ENCODE peak calls at places on chromosomes 5 and 9, in four cellular contexts. P, J, R and D are unnamed samples.

GRCh38 chr5:38662088-38662487 is 105.6 kb upstream of the LIFR start:
- DNase-seq in R (no peak), J (no peak), P (no peak), D (no peak)

GRCh38 chr5:142360607-142361120 is 35.8 kb upstream of the SPRY4 start:
- DNase-seq in P (peak; percentile 25), R (no peak), J (peak; percentile 91), D (peak; percentile 43)

GRCh38 chr5:81854485-81854884 is 103.6 kb upstream of the SSBP2 start:
- DNase-seq in J (no peak), P (no peak), R (no peak), D (no peak)

GRCh38 chr5:32984851-32985250 is 273.7 kb downstream of the NPR3 start:
- DNase-seq in R (no peak), J (no peak), P (no peak), D (no peak)

GRCh38 chr9:93223241-93224180 is 39.6 kb downstream of the WNK2 start:
- DNase-seq in R (no peak), J (no peak), P (no peak), D (no peak)

GRCh38 chr5:124599048-124599973 is 147.1 kb downstream of the ZNF608 start:
- DNase-seq in J (peak; percentile 96), P (no peak), R (peak; percentile 13), D (no peak)

GRCh38 chr9:95129651-95130291 is 187.7 kb downstream of the FANCC start:
- DNase-seq in J (peak; percentile 50), P (no peak), R (no peak), D (no peak)

GRCh38 chr5:139650689-139651501 is 2.7 kb downstream of the CXXC5 start:
- DNase-seq in R (no peak), J (peak; percentile 87), P (peak; percentile 87), D (no peak)

GRCh38 chr5:4222821-4223220 is 627.2 kb downstream of the IRX1 start:
- DNase-seq in P (no peak), J (no peak), R (no peak), D (no peak)

GRCh38 chr9:96149142-96149541 is 152.8 kb downstream of the HSD17B3 start:
- DNase-seq in R (no peak), P (no peak), J (no peak), D (no peak)

GRCh38 chr9:136345281-136346156 is 18.0 kb downstream of the DNLZ start:
- DNase-seq in R (no peak), J (peak; percentile 70), P (peak; percentile 79), D (no peak)

GRCh38 chr5:67206381-67207328 is 10.1 kb upstream of the CD180 start:
- DNase-seq in P (peak; percentile 76), J (peak; percentile 53), R (peak; percentile 94), D (no peak)

GRCh38 chr9:87140605-87141109 is 193.4 kb upstream of the GAS1 start:
- DNase-seq in P (no peak), R (no peak), J (no peak), D (peak; percentile 87)

GRCh38 chr9:127923771-127924170 is 6.8 kb downstream of the PIP5KL1 start:
- DNase-seq in P (no peak), J (no peak), R (no peak), D (no peak)

DNA sequence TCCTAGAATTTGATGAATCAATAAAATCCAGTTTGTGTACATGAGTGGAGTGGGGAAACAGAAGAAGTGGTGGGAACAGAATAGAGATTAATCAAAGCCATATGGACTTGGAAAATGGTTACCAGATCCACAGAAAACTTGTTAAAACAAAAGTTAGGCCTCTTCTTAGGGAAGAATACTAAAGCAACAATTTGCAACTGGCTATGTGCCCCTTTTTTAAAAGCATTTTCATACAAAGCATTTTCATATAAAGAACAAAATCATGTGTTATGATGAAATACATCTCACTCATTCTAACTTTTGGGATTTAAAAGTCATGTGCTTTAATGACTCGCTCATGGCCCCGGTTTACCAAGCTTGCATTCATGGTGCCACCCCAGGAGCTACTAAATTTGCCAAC is 276.9 kb downstream of the EFNA5 start:
- DNase-seq in R (no peak), P (no peak), J (no peak), D (no peak)
- TF ChIP-seq TARDBP in R (no peak), P (no peak), J (no peak), D (no peak)

DNA sequence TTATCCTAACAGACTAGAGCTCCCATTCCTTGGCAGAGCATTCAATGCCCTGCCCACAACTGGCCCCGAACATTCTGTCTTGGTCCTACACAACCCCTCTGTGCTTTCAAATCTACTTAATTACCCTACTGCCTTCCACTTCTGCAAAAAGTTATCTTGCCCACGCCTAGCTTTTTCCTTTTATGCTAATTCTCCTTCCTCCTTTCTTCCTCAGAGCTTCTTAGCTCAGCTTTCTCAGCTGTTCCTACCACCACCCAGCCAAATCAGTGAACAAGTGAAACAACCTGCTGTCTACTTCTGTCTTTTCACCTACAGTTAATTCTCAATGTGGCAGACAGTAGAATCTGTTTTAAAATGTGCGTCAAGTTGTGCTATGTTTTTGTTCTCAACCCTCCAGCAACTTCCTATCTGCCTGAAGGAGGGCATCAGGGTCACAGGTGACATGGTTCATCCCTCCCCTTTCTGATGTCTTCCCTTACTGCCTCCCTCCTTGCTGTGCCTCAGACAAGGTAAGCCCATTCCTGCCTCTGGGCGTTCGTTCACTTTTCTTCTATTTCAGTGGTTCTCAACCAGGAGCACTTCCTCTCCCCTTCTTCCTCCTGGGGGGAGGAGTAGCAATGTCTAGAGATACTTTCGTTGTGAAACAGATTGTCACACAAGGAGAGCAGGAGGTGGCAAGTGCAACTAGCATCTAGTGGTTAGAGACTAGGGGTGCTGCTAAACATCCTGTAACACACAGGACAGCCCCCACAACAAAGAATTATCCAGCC is 1.3 kb upstream of the REEP5 start:
- DNase-seq in R (peak; percentile 83), P (no peak), J (no peak), D (no peak)
- TF ChIP-seq TARDBP in R (no peak), P (no peak), J (no peak), D (no peak)

DNA sequence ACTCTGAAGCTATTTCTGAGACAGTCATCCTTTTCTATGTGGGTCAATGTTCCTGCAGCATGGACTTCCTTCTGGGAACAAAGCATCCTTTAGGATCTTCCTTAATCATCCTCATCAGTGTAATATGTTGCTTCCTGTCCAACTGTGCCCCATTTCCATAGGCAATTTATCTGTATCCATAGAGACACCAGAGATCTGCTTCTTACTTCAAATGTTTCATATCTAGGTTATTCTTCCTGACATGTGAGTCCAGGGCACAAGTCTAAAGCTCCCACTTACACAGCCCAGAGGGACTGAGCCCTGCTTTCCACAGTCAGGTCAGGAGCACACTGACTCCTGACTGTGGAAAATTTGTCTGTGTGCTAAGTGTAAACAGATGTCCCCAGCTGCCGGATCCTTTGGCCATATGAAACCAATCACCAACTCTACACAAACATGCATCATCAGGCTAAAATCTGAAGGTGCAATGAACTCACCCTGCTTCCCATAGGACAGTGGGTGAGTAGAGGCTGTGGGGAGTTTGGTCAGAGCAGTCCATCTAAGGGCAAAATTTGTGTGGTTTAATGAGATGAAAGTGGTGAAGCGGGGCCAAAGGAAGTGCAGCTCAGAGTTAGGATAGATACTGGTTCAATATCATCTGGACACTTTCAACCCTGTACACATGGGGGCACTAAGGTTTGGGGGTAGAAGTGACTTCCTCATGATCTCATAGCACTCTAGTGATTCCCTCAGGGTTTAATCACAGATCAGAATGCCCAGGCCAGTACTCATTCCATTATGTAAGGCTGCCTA is 85.2 kb upstream of the TNC start:
- DNase-seq in P (no peak), R (no peak), J (no peak), D (no peak)
- TF ChIP-seq TARDBP in P (no peak), R (no peak), J (no peak), D (no peak)

DNA sequence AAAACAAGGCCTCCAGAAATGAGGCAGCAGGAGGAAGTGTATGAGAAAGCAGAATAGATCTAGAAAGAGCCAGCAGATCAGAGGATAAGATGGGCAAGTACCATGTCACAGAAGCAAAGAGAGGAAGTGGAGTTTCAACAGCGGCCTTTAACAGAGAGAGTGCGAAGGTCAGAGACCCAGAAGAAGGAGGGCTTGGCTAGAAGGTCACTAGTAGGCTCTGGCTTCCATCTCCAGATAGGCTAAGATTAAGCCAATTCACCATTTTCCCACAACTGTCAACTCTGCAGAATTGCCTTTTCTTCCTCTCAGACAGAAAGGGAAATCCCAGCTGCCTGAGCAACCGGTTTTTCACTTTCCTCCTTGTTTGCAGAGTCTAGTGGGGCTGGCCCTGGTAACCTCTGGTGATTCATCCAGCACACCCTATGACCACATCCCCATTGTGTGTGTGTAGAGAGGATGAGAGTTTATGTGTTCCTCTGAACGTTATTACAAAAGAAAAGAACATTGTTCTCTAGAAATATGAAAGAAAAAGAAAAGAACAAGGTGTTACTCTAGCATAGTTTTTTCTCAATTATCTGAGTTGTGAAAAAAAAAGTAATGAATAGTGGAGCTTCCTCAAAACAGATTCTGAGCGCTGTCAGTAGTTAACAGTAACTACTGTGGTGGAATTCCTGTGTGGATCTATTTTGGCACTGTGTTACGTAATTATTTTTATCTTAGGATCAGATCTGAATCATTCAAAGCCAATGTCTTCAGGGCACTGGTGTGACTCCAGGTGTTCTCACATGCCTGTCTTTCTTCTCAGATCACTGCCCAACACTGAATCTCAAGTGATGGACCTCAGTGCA is 220.4 kb downstream of the ARRDC3 start:
- DNase-seq in J (peak; percentile 48), R (peak; percentile 78), P (no peak), D (no peak)
- TF ChIP-seq TARDBP in J (no peak), R (no peak), P (no peak), D (no peak)